ENCODE peak calls at places on chromosomes 12 and 14, in six cellular contexts. One of them, this sample, is unnamed.

GRCh38 chr12:28933176-28933575 is 215.9 kb upstream of the FAR2 start:
- DNase-seq in erythroblast: no peak
- DNase-seq in GM12892: no peak
- DNase-seq in ovary: no peak
- DNase-seq in stomach: no peak
- DNase-seq in heart left ventricle: no peak
- DNase-seq in this sample: no peak

GRCh38 chr14:105486974-105487448 is 325 bp downstream of the CRIP1 start:
- DNase-seq in erythroblast: peak; percentile 44
- DNase-seq in GM12892: no peak
- DNase-seq in ovary: peak; percentile 47
- DNase-seq in stomach: no peak
- DNase-seq in heart left ventricle: peak; percentile 90
- DNase-seq in this sample: no peak

GRCh38 chr12:105474672-105475071 is 144.2 kb downstream of the C12orf75 start:
- DNase-seq in erythroblast: no peak
- DNase-seq in GM12892: no peak
- DNase-seq in ovary: no peak
- DNase-seq in stomach: no peak
- DNase-seq in heart left ventricle: no peak
- DNase-seq in this sample: no peak

GRCh38 chr14:43003845-43004244 is 1397.2 kb downstream of the LRFN5 start:
- DNase-seq in erythroblast: no peak
- DNase-seq in GM12892: no peak
- DNase-seq in ovary: no peak
- DNase-seq in stomach: no peak
- DNase-seq in heart left ventricle: no peak
- DNase-seq in this sample: no peak

GRCh38 chr12:116306536-116306935 is 29.0 kb upstream of the MED13L start:
- DNase-seq in erythroblast: no peak
- DNase-seq in GM12892: no peak
- DNase-seq in ovary: no peak
- DNase-seq in stomach: no peak
- DNase-seq in heart left ventricle: no peak
- DNase-seq in this sample: no peak

GRCh38 chr12:123478762-123479161 is 20.8 kb downstream of the SNRNP35 start:
- DNase-seq in erythroblast: no peak
- DNase-seq in GM12892: no peak
- DNase-seq in ovary: no peak
- DNase-seq in stomach: no peak
- DNase-seq in heart left ventricle: peak; percentile 77
- DNase-seq in this sample: no peak

GRCh38 chr12:128551266-128552025 is 272.3 kb downstream of the SLC15A4 start:
- DNase-seq in erythroblast: no peak
- DNase-seq in GM12892: no peak
- DNase-seq in ovary: no peak
- DNase-seq in stomach: no peak
- DNase-seq in heart left ventricle: no peak
- DNase-seq in this sample: no peak

GRCh38 chr12:75488553-75488952 is 8.0 kb downstream of the GLIPR1 start:
- DNase-seq in erythroblast: peak; percentile 31
- DNase-seq in GM12892: no peak
- DNase-seq in ovary: no peak
- DNase-seq in stomach: no peak
- DNase-seq in heart left ventricle: no peak
- DNase-seq in this sample: no peak

GRCh38 chr14:33839193-33840076 is 111.4 kb downstream of the EGLN3 start:
- DNase-seq in erythroblast: peak; percentile 66
- DNase-seq in GM12892: no peak
- DNase-seq in ovary: peak; percentile 47
- DNase-seq in stomach: peak; percentile 54
- DNase-seq in heart left ventricle: no peak
- DNase-seq in this sample: no peak

GRCh38 chr12:124786065-124786964 is 77.3 kb downstream of the SCARB1 start:
- DNase-seq in erythroblast: no peak
- DNase-seq in GM12892: no peak
- DNase-seq in ovary: no peak
- DNase-seq in stomach: peak; percentile 87
- DNase-seq in heart left ventricle: peak; percentile 83
- DNase-seq in this sample: peak; percentile 92

GRCh38 chr14:92709340-92710000 is 39.0 kb downstream of the LGMN start:
- DNase-seq in erythroblast: no peak
- DNase-seq in GM12892: no peak
- DNase-seq in ovary: no peak
- DNase-seq in stomach: no peak
- DNase-seq in heart left ventricle: no peak
- DNase-seq in this sample: no peak

GRCh38 chr14:42541535-42542001 is 934.9 kb downstream of the LRFN5 start:
- DNase-seq in erythroblast: no peak
- DNase-seq in GM12892: no peak
- DNase-seq in ovary: no peak
- DNase-seq in stomach: no peak
- DNase-seq in heart left ventricle: no peak
- DNase-seq in this sample: no peak

GRCh38 chr14:32494566-32495434 is 165.7 kb downstream of the AKAP6 start:
- DNase-seq in erythroblast: no peak
- DNase-seq in GM12892: no peak
- DNase-seq in ovary: no peak
- DNase-seq in stomach: no peak
- DNase-seq in heart left ventricle: no peak
- DNase-seq in this sample: no peak

GRCh38 chr14:102897299-102898027 is 25.0 kb upstream of the AMN start:
- DNase-seq in erythroblast: no peak
- DNase-seq in GM12892: no peak
- DNase-seq in ovary: no peak
- DNase-seq in stomach: no peak
- DNase-seq in heart left ventricle: no peak
- DNase-seq in this sample: no peak
- TF ChIP-seq POLR2A in erythroblast: no peak
- TF ChIP-seq POLR2A in GM12892: no peak
- TF ChIP-seq POLR2A in ovary: no peak
- TF ChIP-seq POLR2A in stomach: no peak
- TF ChIP-seq POLR2A in heart left ventricle: no peak
- TF ChIP-seq POLR2A in this sample: no peak

DNA sequence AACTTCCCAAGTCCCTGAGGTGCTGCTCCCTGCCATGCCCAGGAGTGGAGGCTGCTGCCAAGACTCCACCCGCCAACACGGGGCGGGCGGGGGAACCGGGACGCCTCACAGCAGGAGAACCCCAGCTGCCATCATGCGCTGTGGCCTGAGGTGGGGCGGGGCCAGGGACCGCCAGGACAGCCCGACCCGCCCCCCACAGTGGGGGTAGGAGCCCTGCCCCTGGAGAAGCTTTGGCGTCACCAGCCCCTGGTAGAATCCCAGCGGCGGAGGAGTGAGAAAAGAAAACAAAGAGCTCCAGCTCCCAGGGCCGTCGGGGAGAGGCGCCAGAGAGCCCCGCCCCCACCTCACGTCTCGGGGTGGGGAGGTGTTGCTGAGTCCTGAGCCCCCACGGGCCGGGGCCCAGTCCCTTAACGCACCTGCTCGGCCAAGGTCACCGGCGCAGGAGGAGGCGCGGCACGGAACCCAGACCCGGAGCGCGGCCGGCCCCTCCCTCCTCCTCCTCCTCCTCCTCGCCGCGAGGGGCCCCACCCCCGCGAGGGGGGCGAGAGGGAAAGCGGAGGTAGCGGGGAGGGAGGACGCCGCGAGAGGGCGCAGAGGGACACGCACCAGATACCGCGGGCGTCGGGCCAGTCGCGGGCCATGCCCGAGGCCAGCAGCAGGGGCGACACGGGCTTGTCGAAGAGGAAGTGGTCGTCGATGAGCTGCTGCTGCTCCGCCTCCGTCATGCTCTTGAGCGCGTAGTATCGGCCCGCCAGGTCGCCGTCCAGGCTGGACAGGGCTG is 1.8 kb downstream of the CKB start:
- DNase-seq in erythroblast: peak; percentile 92
- DNase-seq in GM12892: no peak
- DNase-seq in ovary: peak; percentile 88
- DNase-seq in stomach: peak; percentile 87
- DNase-seq in heart left ventricle: peak; percentile 90
- DNase-seq in this sample: peak; percentile 96
- TF ChIP-seq POLR2A in erythroblast: peak; percentile 23
- TF ChIP-seq POLR2A in GM12892: no peak
- TF ChIP-seq POLR2A in ovary: peak; percentile 38
- TF ChIP-seq POLR2A in stomach: no peak
- TF ChIP-seq POLR2A in heart left ventricle: no peak
- TF ChIP-seq POLR2A in this sample: peak; percentile 19

DNA sequence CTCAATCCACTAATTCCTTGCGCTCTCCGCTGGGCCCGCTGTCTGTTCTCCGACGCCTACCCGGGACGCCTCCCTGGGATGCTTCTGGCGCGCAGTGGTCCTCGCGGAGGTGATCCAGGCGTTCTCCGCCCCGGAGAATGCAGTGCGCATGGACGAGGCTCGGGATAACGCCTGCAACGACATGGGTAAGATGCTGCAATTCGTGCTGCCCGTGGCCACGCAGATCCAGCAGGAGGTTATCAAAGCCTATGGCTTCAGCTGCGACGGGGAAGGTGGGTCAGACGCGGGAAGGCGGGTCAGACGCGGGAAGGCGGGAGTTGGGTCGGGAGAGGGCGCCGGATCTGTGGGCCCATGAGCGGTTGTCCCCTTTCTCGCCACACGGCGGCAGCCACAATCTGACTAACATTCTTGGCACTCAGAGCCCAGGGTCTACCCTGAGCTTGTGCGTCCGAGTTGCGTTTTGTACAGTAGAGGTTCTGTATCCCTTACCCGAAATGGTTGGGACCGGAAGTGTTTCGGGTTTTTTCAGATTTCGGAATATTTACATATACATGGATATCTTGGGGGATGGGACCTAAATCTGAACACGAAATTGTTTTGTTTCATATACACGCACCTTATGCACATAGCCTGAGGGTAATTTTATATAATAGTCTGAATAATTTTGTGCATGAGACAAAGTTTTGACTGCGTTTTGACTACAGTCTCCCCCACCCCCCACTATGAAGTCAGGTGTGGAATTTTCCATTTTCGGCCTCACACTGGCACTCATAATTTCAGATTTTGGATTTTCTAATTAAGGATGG is 762 bp downstream of the C12orf57 start:
- DNase-seq in erythroblast: peak; percentile 94
- DNase-seq in GM12892: peak; percentile 74
- DNase-seq in ovary: peak; percentile 94
- DNase-seq in stomach: peak; percentile 95
- DNase-seq in heart left ventricle: peak; percentile 96
- DNase-seq in this sample: peak; percentile 93
- TF ChIP-seq POLR2A in erythroblast: no peak
- TF ChIP-seq POLR2A in GM12892: no peak
- TF ChIP-seq POLR2A in ovary: peak; percentile 70
- TF ChIP-seq POLR2A in stomach: no peak
- TF ChIP-seq POLR2A in heart left ventricle: peak; percentile 28
- TF ChIP-seq POLR2A in this sample: no peak

GRCh38 chr12:51217133-51217967 is 512 bp downstream of the POU6F1 start:
- DNase-seq in erythroblast: peak; percentile 76
- DNase-seq in GM12892: peak; percentile 75
- DNase-seq in ovary: peak; percentile 74
- DNase-seq in stomach: peak; percentile 57
- DNase-seq in heart left ventricle: peak; percentile 79
- DNase-seq in this sample: peak; percentile 77
- TF ChIP-seq POLR2A in erythroblast: no peak
- TF ChIP-seq POLR2A in GM12892: peak; percentile 36
- TF ChIP-seq POLR2A in ovary: no peak
- TF ChIP-seq POLR2A in stomach: no peak
- TF ChIP-seq POLR2A in heart left ventricle: no peak
- TF ChIP-seq POLR2A in this sample: no peak

GRCh38 chr14:100341301-100342031 is 18.3 kb downstream of the SLC25A47 start:
- DNase-seq in erythroblast: no peak
- DNase-seq in GM12892: no peak
- DNase-seq in ovary: no peak
- DNase-seq in stomach: peak; percentile 41
- DNase-seq in heart left ventricle: no peak
- DNase-seq in this sample: no peak

GRCh38 chr14:100345711-100346110 is 22.6 kb downstream of the SLC25A47 start:
- DNase-seq in erythroblast: no peak
- DNase-seq in GM12892: no peak
- DNase-seq in ovary: no peak
- DNase-seq in stomach: no peak
- DNase-seq in heart left ventricle: no peak
- DNase-seq in this sample: peak; percentile 18

GRCh38 chr14:100340454-100340813 is 17.3 kb downstream of the SLC25A47 start:
- DNase-seq in erythroblast: no peak
- DNase-seq in GM12892: no peak
- DNase-seq in ovary: peak; percentile 5
- DNase-seq in stomach: no peak
- DNase-seq in heart left ventricle: no peak
- DNase-seq in this sample: no peak

GRCh38 chr14:100339757-100340453 is 16.8 kb downstream of the SLC25A47 start:
- DNase-seq in erythroblast: no peak
- DNase-seq in GM12892: no peak
- DNase-seq in ovary: peak; percentile 2
- DNase-seq in stomach: no peak
- DNase-seq in heart left ventricle: no peak
- DNase-seq in this sample: peak; percentile 19

DNA sequence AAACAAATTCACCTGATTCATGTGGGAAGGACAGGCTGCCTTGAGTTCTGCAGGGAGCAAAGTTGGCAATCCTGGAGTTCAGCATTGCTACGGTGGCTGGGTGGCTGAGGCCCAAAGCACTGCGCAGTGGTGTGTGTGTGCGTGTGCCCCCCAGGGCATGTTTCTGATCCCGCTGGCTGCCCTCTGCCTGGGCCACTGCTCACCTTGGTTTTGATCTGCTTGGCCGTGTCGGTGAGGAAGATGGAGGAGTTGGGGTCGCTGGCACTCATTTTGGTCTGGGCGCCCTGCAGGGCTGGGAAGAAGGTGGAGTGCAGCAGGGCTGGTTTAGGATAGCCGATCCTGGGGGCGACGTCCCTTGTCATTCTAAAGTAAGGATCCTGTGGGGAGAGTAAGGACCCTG is 19.1 kb downstream of the SLC25A47 start:
- DNase-seq in erythroblast: no peak
- DNase-seq in GM12892: no peak
- DNase-seq in ovary: no peak
- DNase-seq in stomach: no peak
- DNase-seq in heart left ventricle: no peak
- DNase-seq in this sample: no peak
- TF ChIP-seq POLR2A in erythroblast: no peak
- TF ChIP-seq POLR2A in GM12892: no peak
- TF ChIP-seq POLR2A in ovary: no peak
- TF ChIP-seq POLR2A in stomach: no peak
- TF ChIP-seq POLR2A in heart left ventricle: no peak
- TF ChIP-seq POLR2A in this sample: no peak

DNA sequence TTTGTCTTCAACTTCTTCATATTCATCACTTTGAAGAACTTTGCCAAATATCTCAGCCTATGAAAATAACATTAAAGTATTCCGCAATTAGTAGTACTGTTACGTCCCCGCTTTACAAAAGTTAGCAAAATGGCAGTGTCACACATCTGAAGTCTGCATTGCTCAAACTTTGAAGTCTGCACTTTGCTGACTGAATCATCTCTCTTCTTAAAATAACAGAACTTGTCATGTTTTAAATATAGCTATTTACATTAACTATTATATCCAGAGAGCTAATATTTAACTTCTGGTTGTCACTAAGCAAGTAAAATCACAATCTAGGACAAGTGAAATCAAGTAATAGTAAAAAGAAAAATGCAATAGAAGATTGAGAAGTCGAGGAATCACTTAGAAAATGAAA is 34.5 kb downstream of the IPO8 start:
- DNase-seq in erythroblast: no peak
- DNase-seq in GM12892: no peak
- DNase-seq in ovary: no peak
- DNase-seq in stomach: no peak
- DNase-seq in heart left ventricle: no peak
- DNase-seq in this sample: no peak
- TF ChIP-seq POLR2A in erythroblast: no peak
- TF ChIP-seq POLR2A in GM12892: no peak
- TF ChIP-seq POLR2A in ovary: no peak
- TF ChIP-seq POLR2A in stomach: no peak
- TF ChIP-seq POLR2A in heart left ventricle: no peak
- TF ChIP-seq POLR2A in this sample: no peak

This sample was measured in upper lobe of left lung.